ENCODE peak calls at places on chromosomes 13 and 19, in six cellular contexts. One of them, this sample, is unnamed.

GRCh38 chr13:40666058-40666904 is at the start of gene FOXO1:
- DNase-seq in bronchial epithelial cell: peak
- DNase-seq in GM04503: peak
- DNase-seq in IMR-90: peak
- DNase-seq in A172: peak
- DNase-seq in activated naive CD4-positive, alpha-beta T cell treated with anti-CD3 and anti-CD28 coated beads, Interleukin-2, amount 50 U/mL, for 72 hours: peak
- DNase-seq in this sample: peak

GRCh38 chr19:45171211-45171623 is 6.8 kb downstream of the TRAPPC6A start:
- DNase-seq in activated naive CD4-positive, alpha-beta T cell treated with anti-CD3 and anti-CD28 coated beads, Interleukin-2, amount 50 U/mL, for 72 hours: no peak
- DNase-seq in IMR-90: no peak
- DNase-seq in bronchial epithelial cell: no peak
- DNase-seq in GM04503: no peak
- DNase-seq in A172: no peak
- DNase-seq in this sample: no peak

GRCh38 chr19:6674868-6675305 is 4.9 kb upstream of the TNFSF14 start:
- DNase-seq in A172: peak
- DNase-seq in IMR-90: peak
- DNase-seq in activated naive CD4-positive, alpha-beta T cell treated with anti-CD3 and anti-CD28 coated beads, Interleukin-2, amount 50 U/mL, for 72 hours: peak
- DNase-seq in bronchial epithelial cell: peak
- DNase-seq in GM04503: no peak
- DNase-seq in this sample: peak

GRCh38 chr13:84032116-84032515 is 149.8 kb upstream of the SLITRK1 start:
- DNase-seq in activated naive CD4-positive, alpha-beta T cell treated with anti-CD3 and anti-CD28 coated beads, Interleukin-2, amount 50 U/mL, for 72 hours: no peak
- DNase-seq in A172: no peak
- DNase-seq in bronchial epithelial cell: no peak
- DNase-seq in GM04503: no peak
- DNase-seq in IMR-90: no peak
- DNase-seq in this sample: no peak

GRCh38 chr19:47369923-47370625 is 21.0 kb downstream of the DHX34 start:
- DNase-seq in bronchial epithelial cell: peak
- DNase-seq in A172: peak
- DNase-seq in activated naive CD4-positive, alpha-beta T cell treated with anti-CD3 and anti-CD28 coated beads, Interleukin-2, amount 50 U/mL, for 72 hours: no peak
- DNase-seq in IMR-90: peak
- DNase-seq in GM04503: no peak
- DNase-seq in this sample: no peak

GRCh38 chr13:113448545-113448884 is 4.8 kb downstream of the ADPRHL1 start:
- DNase-seq in activated naive CD4-positive, alpha-beta T cell treated with anti-CD3 and anti-CD28 coated beads, Interleukin-2, amount 50 U/mL, for 72 hours: no peak
- DNase-seq in IMR-90: no peak
- DNase-seq in bronchial epithelial cell: no peak
- DNase-seq in GM04503: no peak
- DNase-seq in A172: peak
- DNase-seq in this sample: no peak

GRCh38 chr13:102944821-102945220 is 99.0 kb downstream of the ERCC5 start:
- DNase-seq in IMR-90: no peak
- DNase-seq in activated naive CD4-positive, alpha-beta T cell treated with anti-CD3 and anti-CD28 coated beads, Interleukin-2, amount 50 U/mL, for 72 hours: no peak
- DNase-seq in GM04503: no peak
- DNase-seq in A172: no peak
- DNase-seq in bronchial epithelial cell: no peak
- DNase-seq in this sample: no peak

GRCh38 chr19:51798958-51799310 is 4.0 kb downstream of the FPR3 start:
- DNase-seq in IMR-90: no peak
- DNase-seq in A172: no peak
- DNase-seq in bronchial epithelial cell: no peak
- DNase-seq in GM04503: no peak
- DNase-seq in activated naive CD4-positive, alpha-beta T cell treated with anti-CD3 and anti-CD28 coated beads, Interleukin-2, amount 50 U/mL, for 72 hours: no peak
- DNase-seq in this sample: no peak

GRCh38 chr13:30690282-30691188 is 44.8 kb upstream of the ALOX5AP start:
- DNase-seq in A172: peak
- DNase-seq in GM04503: peak
- DNase-seq in IMR-90: peak
- DNase-seq in bronchial epithelial cell: peak
- DNase-seq in activated naive CD4-positive, alpha-beta T cell treated with anti-CD3 and anti-CD28 coated beads, Interleukin-2, amount 50 U/mL, for 72 hours: no peak
- DNase-seq in this sample: no peak

GRCh38 chr13:51550151-51550550 is 34.1 kb upstream of the WDFY2 start:
- DNase-seq in GM04503: no peak
- DNase-seq in A172: no peak
- DNase-seq in activated naive CD4-positive, alpha-beta T cell treated with anti-CD3 and anti-CD28 coated beads, Interleukin-2, amount 50 U/mL, for 72 hours: no peak
- DNase-seq in IMR-90: no peak
- DNase-seq in bronchial epithelial cell: no peak
- DNase-seq in this sample: no peak

GRCh38 chr19:2139385-2140192 is 11.8 kb downstream of the AP3D1 start:
- DNase-seq in IMR-90: no peak
- DNase-seq in bronchial epithelial cell: no peak
- DNase-seq in GM04503: no peak
- DNase-seq in A172: no peak
- DNase-seq in activated naive CD4-positive, alpha-beta T cell treated with anti-CD3 and anti-CD28 coated beads, Interleukin-2, amount 50 U/mL, for 72 hours: no peak
- DNase-seq in this sample: no peak

GRCh38 chr19:53389591-53390377 is 5.2 kb upstream of the ZNF765 start:
- DNase-seq in activated naive CD4-positive, alpha-beta T cell treated with anti-CD3 and anti-CD28 coated beads, Interleukin-2, amount 50 U/mL, for 72 hours: no peak
- DNase-seq in GM04503: no peak
- DNase-seq in A172: no peak
- DNase-seq in IMR-90: no peak
- DNase-seq in bronchial epithelial cell: no peak
- DNase-seq in this sample: no peak

GRCh38 chr19:35224681-35225604 is 3.6 kb downstream of the FAM187B start:
- DNase-seq in A172: no peak
- DNase-seq in bronchial epithelial cell: no peak
- DNase-seq in GM04503: no peak
- DNase-seq in IMR-90: no peak
- DNase-seq in activated naive CD4-positive, alpha-beta T cell treated with anti-CD3 and anti-CD28 coated beads, Interleukin-2, amount 50 U/mL, for 72 hours: no peak
- DNase-seq in this sample: no peak

GRCh38 chr13:97492257-97492656 is 58.3 kb downstream of the RAP2A start:
- DNase-seq in activated naive CD4-positive, alpha-beta T cell treated with anti-CD3 and anti-CD28 coated beads, Interleukin-2, amount 50 U/mL, for 72 hours: no peak
- DNase-seq in IMR-90: no peak
- DNase-seq in bronchial epithelial cell: peak
- DNase-seq in GM04503: no peak
- DNase-seq in A172: no peak
- DNase-seq in this sample: no peak

GRCh38 chr13:85108356-85108755 is 690.9 kb downstream of the SLITRK6 start:
- DNase-seq in activated naive CD4-positive, alpha-beta T cell treated with anti-CD3 and anti-CD28 coated beads, Interleukin-2, amount 50 U/mL, for 72 hours: no peak
- DNase-seq in GM04503: no peak
- DNase-seq in bronchial epithelial cell: peak
- DNase-seq in IMR-90: no peak
- DNase-seq in A172: no peak
- DNase-seq in this sample: no peak

GRCh38 chr13:28983661-28984060 is 163.5 kb downstream of the MTUS2 start:
- DNase-seq in activated naive CD4-positive, alpha-beta T cell treated with anti-CD3 and anti-CD28 coated beads, Interleukin-2, amount 50 U/mL, for 72 hours: no peak
- DNase-seq in GM04503: no peak
- DNase-seq in bronchial epithelial cell: no peak
- DNase-seq in IMR-90: no peak
- DNase-seq in A172: no peak
- DNase-seq in this sample: no peak

GRCh38 chr19:2750739-2751437 is 11.1 kb upstream of the SLC39A3 start:
- DNase-seq in activated naive CD4-positive, alpha-beta T cell treated with anti-CD3 and anti-CD28 coated beads, Interleukin-2, amount 50 U/mL, for 72 hours: no peak
- DNase-seq in IMR-90: no peak
- DNase-seq in GM04503: no peak
- DNase-seq in A172: no peak
- DNase-seq in bronchial epithelial cell: no peak
- DNase-seq in this sample: no peak

GRCh38 chr19:11019824-11020223 is 59.0 kb downstream of the SMARCA4 start:
- DNase-seq in GM04503: no peak
- DNase-seq in bronchial epithelial cell: no peak
- DNase-seq in IMR-90: no peak
- DNase-seq in activated naive CD4-positive, alpha-beta T cell treated with anti-CD3 and anti-CD28 coated beads, Interleukin-2, amount 50 U/mL, for 72 hours: no peak
- DNase-seq in A172: no peak
- DNase-seq in this sample: no peak

GRCh38 chr13:99031725-99032298 is 53.9 kb upstream of the DOCK9 start:
- DNase-seq in GM04503: no peak
- DNase-seq in IMR-90: no peak
- DNase-seq in activated naive CD4-positive, alpha-beta T cell treated with anti-CD3 and anti-CD28 coated beads, Interleukin-2, amount 50 U/mL, for 72 hours: no peak
- DNase-seq in A172: no peak
- DNase-seq in bronchial epithelial cell: peak
- DNase-seq in this sample: no peak

GRCh38 chr19:46604781-46605355 is 3.7 kb downstream of the CALM3 start:
- DNase-seq in A172: no peak
- DNase-seq in IMR-90: no peak
- DNase-seq in GM04503: no peak
- DNase-seq in activated naive CD4-positive, alpha-beta T cell treated with anti-CD3 and anti-CD28 coated beads, Interleukin-2, amount 50 U/mL, for 72 hours: no peak
- DNase-seq in bronchial epithelial cell: no peak
- DNase-seq in this sample: no peak

GRCh38 chr13:99528547-99528946 is 27.3 kb downstream of the TM9SF2 start:
- DNase-seq in bronchial epithelial cell: no peak
- DNase-seq in A172: peak
- DNase-seq in activated naive CD4-positive, alpha-beta T cell treated with anti-CD3 and anti-CD28 coated beads, Interleukin-2, amount 50 U/mL, for 72 hours: no peak
- DNase-seq in GM04503: no peak
- DNase-seq in IMR-90: no peak
- DNase-seq in this sample: peak

GRCh38 chr13:112904436-112904960 is 64.5 kb upstream of the MCF2L start:
- DNase-seq in A172: no peak
- DNase-seq in GM04503: no peak
- DNase-seq in IMR-90: no peak
- DNase-seq in activated naive CD4-positive, alpha-beta T cell treated with anti-CD3 and anti-CD28 coated beads, Interleukin-2, amount 50 U/mL, for 72 hours: no peak
- DNase-seq in bronchial epithelial cell: no peak
- DNase-seq in this sample: no peak

GRCh38 chr13:60519496-60519895 is 122.5 kb downstream of the TDRD3 start:
- DNase-seq in A172: no peak
- DNase-seq in GM04503: no peak
- DNase-seq in IMR-90: no peak
- DNase-seq in bronchial epithelial cell: no peak
- DNase-seq in activated naive CD4-positive, alpha-beta T cell treated with anti-CD3 and anti-CD28 coated beads, Interleukin-2, amount 50 U/mL, for 72 hours: no peak
- DNase-seq in this sample: no peak

GRCh38 chr13:75726313-75726712 is 90.2 kb downstream of the LMO7 start:
- DNase-seq in IMR-90: no peak
- DNase-seq in activated naive CD4-positive, alpha-beta T cell treated with anti-CD3 and anti-CD28 coated beads, Interleukin-2, amount 50 U/mL, for 72 hours: no peak
- DNase-seq in GM04503: no peak
- DNase-seq in bronchial epithelial cell: no peak
- DNase-seq in A172: no peak
- DNase-seq in this sample: no peak

GRCh38 chr19:16369664-16370576 is 45.3 kb downstream of the KLF2 start:
- DNase-seq in A172: no peak
- DNase-seq in activated naive CD4-positive, alpha-beta T cell treated with anti-CD3 and anti-CD28 coated beads, Interleukin-2, amount 50 U/mL, for 72 hours: no peak
- DNase-seq in IMR-90: no peak
- DNase-seq in bronchial epithelial cell: no peak
- DNase-seq in GM04503: no peak
- DNase-seq in this sample: no peak

GRCh38 chr13:29175245-29175873 is 355.2 kb downstream of the MTUS2 start:
- DNase-seq in GM04503: no peak
- DNase-seq in bronchial epithelial cell: no peak
- DNase-seq in A172: no peak
- DNase-seq in activated naive CD4-positive, alpha-beta T cell treated with anti-CD3 and anti-CD28 coated beads, Interleukin-2, amount 50 U/mL, for 72 hours: no peak
- DNase-seq in IMR-90: no peak
- DNase-seq in this sample: no peak